ENCODE peak calls at places on chromosomes 3 and 15, in six cellular contexts. One of them, this sample, is unnamed.

GRCh38 chr15:66162286-66162685 is 91.3 kb downstream of the MEGF11 start:
- ATAC-seq in K562: no peak
- ATAC-seq in A549: no peak
- ATAC-seq in HepG2: no peak
- ATAC-seq in GM12878: no peak
- ATAC-seq in upper lobe of left lung: no peak
- ATAC-seq in this sample: no peak

GRCh38 chr15:50675524-50676144 is 11.0 kb downstream of the TRPM7 start:
- ATAC-seq in K562: no peak
- ATAC-seq in A549: no peak
- ATAC-seq in HepG2: no peak
- ATAC-seq in GM12878: peak; percentile 64
- ATAC-seq in upper lobe of left lung: peak; percentile 46
- ATAC-seq in this sample: no peak

GRCh38 chr3:89521328-89521727 is 413.9 kb downstream of the EPHA3 start:
- ATAC-seq in K562: no peak
- ATAC-seq in A549: no peak
- ATAC-seq in HepG2: no peak
- ATAC-seq in GM12878: no peak
- ATAC-seq in upper lobe of left lung: no peak
- ATAC-seq in this sample: peak; percentile 19

GRCh38 chr3:125013095-125013494 is 42.7 kb downstream of the HEG1 start:
- ATAC-seq in K562: no peak
- ATAC-seq in A549: no peak
- ATAC-seq in HepG2: no peak
- ATAC-seq in GM12878: no peak
- ATAC-seq in upper lobe of left lung: peak; percentile 9
- ATAC-seq in this sample: no peak

GRCh38 chr15:79640206-79640605 is 208.1 kb downstream of the MINAR1 start:
- ATAC-seq in K562: no peak
- ATAC-seq in A549: peak; percentile 92
- ATAC-seq in HepG2: no peak
- ATAC-seq in GM12878: no peak
- ATAC-seq in upper lobe of left lung: peak; percentile 31
- ATAC-seq in this sample: no peak

GRCh38 chr3:61841111-61841845 is 279.9 kb downstream of the PTPRG start:
- ATAC-seq in K562: no peak
- ATAC-seq in A549: no peak
- ATAC-seq in HepG2: no peak
- ATAC-seq in GM12878: no peak
- ATAC-seq in upper lobe of left lung: no peak
- ATAC-seq in this sample: no peak

GRCh38 chr3:64902991-64903390 is 215.2 kb upstream of the ADAMTS9 start:
- ATAC-seq in K562: no peak
- ATAC-seq in A549: no peak
- ATAC-seq in HepG2: no peak
- ATAC-seq in GM12878: no peak
- ATAC-seq in upper lobe of left lung: no peak
- ATAC-seq in this sample: no peak

GRCh38 chr3:177126015-177126773 is 71.1 kb downstream of the TBL1XR1 start:
- ATAC-seq in K562: no peak
- ATAC-seq in A549: no peak
- ATAC-seq in HepG2: no peak
- ATAC-seq in GM12878: no peak
- ATAC-seq in upper lobe of left lung: peak; percentile 61
- ATAC-seq in this sample: no peak

DNA sequence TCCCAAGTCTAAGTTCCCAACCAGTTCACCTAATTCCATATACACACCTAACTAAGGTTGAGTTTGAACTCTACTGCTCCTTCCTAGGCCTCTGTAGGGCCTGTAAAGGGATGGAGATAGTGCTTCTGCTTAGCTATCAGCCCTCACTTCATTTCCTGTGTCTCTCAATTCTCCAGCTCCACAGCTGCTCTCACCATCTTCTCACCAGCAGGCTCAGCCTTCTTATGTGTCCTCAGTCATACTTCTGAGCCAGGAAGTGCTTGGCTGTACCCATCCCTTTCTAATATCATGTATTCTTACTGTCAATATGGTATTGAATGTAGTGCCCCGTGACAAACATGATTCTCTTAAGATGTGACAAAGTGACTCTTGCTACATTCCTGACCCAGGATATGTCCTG is 117.0 kb downstream of the SLC9A9 start:
- ATAC-seq in K562: no peak
- ATAC-seq in A549: no peak
- ATAC-seq in HepG2: no peak
- ATAC-seq in GM12878: no peak
- ATAC-seq in upper lobe of left lung: no peak
- ATAC-seq in this sample: no peak
- H3K27ac ChIP-seq in K562: no peak overlapping the region
- H3K27ac ChIP-seq in A549: no peak overlapping the region
- H3K27ac ChIP-seq in HepG2: no peak overlapping the region
- H3K27ac ChIP-seq in GM12878: no peak overlapping the region
- H3K27ac ChIP-seq in upper lobe of left lung: no peak overlapping the region
- H3K27ac ChIP-seq in this sample: no peak overlapping the region

GRCh38 chr3:155572085-155572484 is 172.8 kb downstream of the PLCH1 start:
- ATAC-seq in K562: no peak
- ATAC-seq in A549: no peak
- ATAC-seq in HepG2: no peak
- ATAC-seq in GM12878: no peak
- ATAC-seq in upper lobe of left lung: no peak
- ATAC-seq in this sample: peak; percentile 48
- TF ChIP-seq EP300 in K562: no peak
- TF ChIP-seq EP300 in A549: no peak
- TF ChIP-seq EP300 in HepG2: no peak
- TF ChIP-seq EP300 in GM12878: no peak
- TF ChIP-seq EP300 in upper lobe of left lung: no peak
- TF ChIP-seq EP300 in this sample: no peak

DNA sequence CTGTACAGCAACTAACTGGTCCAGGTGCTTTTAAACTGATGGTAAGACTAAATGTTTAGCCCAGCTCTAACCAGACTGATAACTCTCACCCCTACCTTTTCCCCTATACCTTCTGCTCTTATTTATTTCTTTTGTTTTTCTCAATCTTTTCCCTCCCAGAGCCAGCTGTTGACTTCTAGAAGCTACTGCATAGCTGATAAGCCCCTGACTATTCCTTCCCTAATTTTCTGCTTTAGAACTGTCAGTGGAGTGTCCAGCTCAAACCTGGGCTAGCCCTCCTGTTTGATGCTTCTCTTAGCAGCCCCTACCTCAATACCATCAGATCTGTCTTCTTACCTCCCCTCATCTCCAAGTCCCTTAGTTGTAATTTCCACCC is 20.6 kb downstream of the SLC35G2 start:
- ATAC-seq in K562: peak; percentile 70
- ATAC-seq in A549: no peak
- ATAC-seq in HepG2: no peak
- ATAC-seq in GM12878: no peak
- ATAC-seq in upper lobe of left lung: no peak
- ATAC-seq in this sample: no peak
- H3K27ac ChIP-seq in K562: peak overlapping the region; percentile 68
- H3K27ac ChIP-seq in A549: peak overlapping the region; percentile 74
- H3K27ac ChIP-seq in HepG2: no peak overlapping the region
- H3K27ac ChIP-seq in GM12878: no peak overlapping the region
- H3K27ac ChIP-seq in upper lobe of left lung: peak overlapping the region; percentile 74
- H3K27ac ChIP-seq in this sample: peak overlapping the region; percentile 56

GRCh38 chr3:160774172-160774571 is 18.1 kb downstream of the PPM1L start:
- ATAC-seq in K562: no peak
- ATAC-seq in A549: no peak
- ATAC-seq in HepG2: no peak
- ATAC-seq in GM12878: no peak
- ATAC-seq in upper lobe of left lung: no peak
- ATAC-seq in this sample: no peak
- TF ChIP-seq EP300 in K562: no peak
- TF ChIP-seq EP300 in A549: no peak
- TF ChIP-seq EP300 in HepG2: no peak
- TF ChIP-seq EP300 in GM12878: no peak
- TF ChIP-seq EP300 in upper lobe of left lung: no peak
- TF ChIP-seq EP300 in this sample: no peak

DNA sequence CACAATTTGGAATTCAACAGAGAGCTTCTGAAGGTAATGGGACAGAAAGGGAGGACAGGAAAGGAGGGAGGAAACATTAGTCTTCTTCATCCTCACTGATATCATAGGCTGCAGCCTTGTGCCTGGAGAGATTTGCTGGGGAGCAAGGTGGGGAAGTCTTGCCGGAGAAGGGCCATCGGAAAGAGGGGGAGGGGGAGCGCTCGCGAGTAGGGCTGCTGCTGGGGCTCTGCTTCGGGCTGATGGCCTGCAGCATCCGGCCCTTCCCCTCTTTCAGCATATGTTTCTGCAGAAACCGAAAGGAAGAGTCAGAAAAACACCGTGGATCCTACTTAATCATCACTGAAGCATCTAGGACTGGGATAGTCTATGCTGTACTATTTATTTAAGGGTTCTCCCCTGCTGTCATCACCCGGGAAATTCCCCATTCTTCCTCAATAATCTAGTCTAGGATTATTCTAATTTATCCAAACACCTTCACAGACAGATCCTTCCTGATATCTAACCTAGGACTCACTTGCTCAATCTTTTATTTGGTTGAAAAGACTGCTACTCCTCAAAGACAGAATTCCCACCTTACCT is 22.4 kb downstream of the SLC51A start:
- ATAC-seq in K562: no peak
- ATAC-seq in A549: no peak
- ATAC-seq in HepG2: no peak
- ATAC-seq in GM12878: no peak
- ATAC-seq in upper lobe of left lung: no peak
- ATAC-seq in this sample: no peak
- H3K27ac ChIP-seq in K562: no peak overlapping the region
- H3K27ac ChIP-seq in A549: no peak overlapping the region
- H3K27ac ChIP-seq in HepG2: no peak overlapping the region
- H3K27ac ChIP-seq in GM12878: no peak overlapping the region
- H3K27ac ChIP-seq in upper lobe of left lung: no peak overlapping the region
- H3K27ac ChIP-seq in this sample: no peak overlapping the region

DNA sequence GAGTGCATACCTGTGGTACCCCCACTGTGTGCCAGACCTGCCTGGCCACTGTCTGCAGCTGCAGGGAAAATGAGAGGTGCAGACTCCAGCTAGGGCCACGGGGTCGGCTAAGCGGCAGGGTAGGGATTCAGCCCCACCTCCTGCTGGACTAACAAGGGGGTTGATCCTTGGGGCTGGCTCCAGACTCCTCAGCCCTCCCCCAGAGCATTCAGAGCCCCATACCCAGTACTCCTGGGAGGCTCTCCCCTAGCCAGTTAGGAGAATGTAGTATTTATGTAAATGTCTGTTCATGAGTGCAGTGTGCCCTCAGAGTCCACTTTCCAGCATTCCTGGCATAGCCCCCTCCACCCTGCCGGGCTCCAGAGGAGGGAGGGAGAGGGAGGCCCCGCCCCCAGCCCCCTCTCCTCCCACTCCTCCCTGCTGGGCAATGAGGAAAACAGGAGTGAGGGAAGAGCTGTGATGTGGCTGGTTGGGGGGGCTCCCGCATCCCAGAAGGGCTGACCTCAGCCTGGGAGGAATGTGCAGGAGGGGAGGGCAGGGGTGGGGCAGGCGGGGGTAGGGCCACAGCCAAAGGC is 4.5 kb upstream of the SEMA3B start:
- ATAC-seq in K562: peak; percentile 11
- ATAC-seq in A549: peak; percentile 6
- ATAC-seq in HepG2: peak; percentile 61
- ATAC-seq in GM12878: no peak
- ATAC-seq in upper lobe of left lung: peak; percentile 77
- ATAC-seq in this sample: peak; percentile 77
- TF ChIP-seq EP300 in K562: no peak
- TF ChIP-seq EP300 in A549: no peak
- TF ChIP-seq EP300 in HepG2: no peak
- TF ChIP-seq EP300 in GM12878: no peak
- TF ChIP-seq EP300 in upper lobe of left lung: no peak
- TF ChIP-seq EP300 in this sample: no peak

GRCh38 chr3:147616998-147617619 is 207.9 kb downstream of the ZIC1 start:
- ATAC-seq in K562: no peak
- ATAC-seq in A549: no peak
- ATAC-seq in HepG2: no peak
- ATAC-seq in GM12878: no peak
- ATAC-seq in upper lobe of left lung: no peak
- ATAC-seq in this sample: no peak

GRCh38 chr3:147619925-147620580 is 210.9 kb downstream of the ZIC1 start:
- ATAC-seq in K562: no peak
- ATAC-seq in A549: no peak
- ATAC-seq in HepG2: no peak
- ATAC-seq in GM12878: no peak
- ATAC-seq in upper lobe of left lung: no peak
- ATAC-seq in this sample: no peak

GRCh38 chr3:147614210-147614609 is 205.0 kb downstream of the ZIC1 start:
- ATAC-seq in K562: no peak
- ATAC-seq in A549: no peak
- ATAC-seq in HepG2: no peak
- ATAC-seq in GM12878: peak; percentile 54
- ATAC-seq in upper lobe of left lung: no peak
- ATAC-seq in this sample: no peak

GRCh38 chr3:147620906-147621305 is 211.7 kb downstream of the ZIC1 start:
- ATAC-seq in K562: no peak
- ATAC-seq in A549: no peak
- ATAC-seq in HepG2: no peak
- ATAC-seq in GM12878: no peak
- ATAC-seq in upper lobe of left lung: no peak
- ATAC-seq in this sample: no peak

DNA sequence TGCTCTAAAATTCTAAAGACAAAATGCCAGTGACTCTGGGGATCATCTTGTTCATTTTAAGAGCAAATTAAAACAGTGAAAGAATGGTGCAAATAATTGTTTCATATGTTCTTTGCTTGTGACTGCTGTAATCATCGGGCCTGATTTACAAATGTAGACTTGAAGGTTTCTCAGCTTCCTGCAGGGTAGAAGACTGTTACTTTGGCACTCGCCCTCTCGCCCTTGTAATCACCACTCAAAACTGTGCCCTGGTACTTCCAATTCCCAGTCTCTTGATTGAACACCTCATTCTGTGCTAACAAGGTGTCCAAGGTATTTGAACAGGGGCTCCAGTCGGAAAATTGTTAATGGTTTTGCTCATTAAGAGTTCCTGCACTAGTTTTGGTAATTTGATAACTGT is 209.5 kb downstream of the ZIC1 start:
- ATAC-seq in K562: no peak
- ATAC-seq in A549: no peak
- ATAC-seq in HepG2: no peak
- ATAC-seq in GM12878: no peak
- ATAC-seq in upper lobe of left lung: no peak
- ATAC-seq in this sample: no peak
- H3K27ac ChIP-seq in K562: no peak overlapping the region
- H3K27ac ChIP-seq in A549: no peak overlapping the region
- H3K27ac ChIP-seq in HepG2: no peak overlapping the region
- H3K27ac ChIP-seq in GM12878: no peak overlapping the region
- H3K27ac ChIP-seq in upper lobe of left lung: no peak overlapping the region
- H3K27ac ChIP-seq in this sample: no peak overlapping the region

DNA sequence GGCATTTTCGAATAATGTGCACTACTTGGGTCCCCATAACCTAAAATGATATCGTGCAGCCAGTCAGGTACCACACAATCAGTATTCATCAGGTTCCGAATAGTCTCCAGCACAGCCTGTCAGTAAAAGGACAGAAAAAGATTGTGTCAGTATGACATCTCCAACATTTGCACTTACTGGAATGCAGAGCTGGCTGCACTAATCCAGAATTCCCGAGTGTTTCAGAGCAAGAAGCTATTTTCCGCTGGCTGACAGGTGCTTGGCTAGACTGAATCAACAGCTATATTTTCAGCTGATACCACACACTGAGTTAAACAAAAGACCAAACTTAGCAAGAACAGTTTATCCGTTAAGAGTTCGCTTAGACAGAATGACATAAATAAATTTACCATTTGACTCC is 68.8 kb downstream of the AQR start:
- ATAC-seq in K562: no peak
- ATAC-seq in A549: no peak
- ATAC-seq in HepG2: no peak
- ATAC-seq in GM12878: no peak
- ATAC-seq in upper lobe of left lung: no peak
- ATAC-seq in this sample: peak; percentile 50
- TF ChIP-seq EP300 in K562: no peak
- TF ChIP-seq EP300 in A549: no peak
- TF ChIP-seq EP300 in HepG2: no peak
- TF ChIP-seq EP300 in GM12878: no peak
- TF ChIP-seq EP300 in upper lobe of left lung: no peak
- TF ChIP-seq EP300 in this sample: no peak